ENCODE peak calls at places on chromosome 17, in five cellular contexts. One of them, this sample, is unnamed.

GRCh38 chr17:11485802-11486421 is 112.4 kb upstream of the DNAH9 start:
- DNase-seq in adrenal gland: no peak
- DNase-seq in HAP-1: no peak
- DNase-seq in fibroblast of pulmonary artery: no peak
- DNase-seq in CD4-positive, CD25-positive, alpha-beta regulatory T cell: no peak
- DNase-seq in this sample: peak

GRCh38 chr17:42937712-42938596 is 26.3 kb downstream of the AARSD1 start:
- DNase-seq in adrenal gland: peak
- DNase-seq in CD4-positive, CD25-positive, alpha-beta regulatory T cell: peak
- DNase-seq in fibroblast of pulmonary artery: peak
- DNase-seq in HAP-1: peak
- DNase-seq in this sample: peak

GRCh38 chr17:62101519-62101918 is 36.4 kb upstream of the MED13 start:
- DNase-seq in CD4-positive, CD25-positive, alpha-beta regulatory T cell: no peak
- DNase-seq in fibroblast of pulmonary artery: no peak
- DNase-seq in HAP-1: no peak
- DNase-seq in adrenal gland: no peak
- DNase-seq in this sample: no peak

GRCh38 chr17:79101111-79101673 is 26.6 kb downstream of the ENGASE start:
- DNase-seq in adrenal gland: no peak
- DNase-seq in CD4-positive, CD25-positive, alpha-beta regulatory T cell: no peak
- DNase-seq in fibroblast of pulmonary artery: no peak
- DNase-seq in HAP-1: no peak
- DNase-seq in this sample: no peak

GRCh38 chr17:27733771-27734170 is 66.6 kb downstream of the NOS2 start:
- DNase-seq in fibroblast of pulmonary artery: no peak
- DNase-seq in adrenal gland: no peak
- DNase-seq in CD4-positive, CD25-positive, alpha-beta regulatory T cell: no peak
- DNase-seq in HAP-1: no peak
- DNase-seq in this sample: no peak

GRCh38 chr17:62724398-62725146 is 83.5 kb downstream of the MARCHF10 start:
- DNase-seq in HAP-1: no peak
- DNase-seq in CD4-positive, CD25-positive, alpha-beta regulatory T cell: peak
- DNase-seq in adrenal gland: no peak
- DNase-seq in fibroblast of pulmonary artery: no peak
- DNase-seq in this sample: no peak

GRCh38 chr17:39661044-39661406 is 4.1 kb upstream of the TCAP start:
- DNase-seq in CD4-positive, CD25-positive, alpha-beta regulatory T cell: no peak
- DNase-seq in HAP-1: no peak
- DNase-seq in adrenal gland: no peak
- DNase-seq in fibroblast of pulmonary artery: no peak
- DNase-seq in this sample: no peak

GRCh38 chr17:77098884-77099545 is 41.8 kb upstream of the SEC14L1 start:
- DNase-seq in fibroblast of pulmonary artery: peak
- DNase-seq in adrenal gland: peak
- DNase-seq in HAP-1: no peak
- DNase-seq in CD4-positive, CD25-positive, alpha-beta regulatory T cell: peak
- DNase-seq in this sample: no peak

GRCh38 chr17:56707312-56708219 is 114.1 kb downstream of the NOG start:
- DNase-seq in CD4-positive, CD25-positive, alpha-beta regulatory T cell: no peak
- DNase-seq in fibroblast of pulmonary artery: peak
- DNase-seq in HAP-1: peak
- DNase-seq in adrenal gland: no peak
- DNase-seq in this sample: peak

GRCh38 chr17:70072900-70073299 is 2.1 kb upstream of the KCNJ16 start:
- DNase-seq in CD4-positive, CD25-positive, alpha-beta regulatory T cell: no peak
- DNase-seq in fibroblast of pulmonary artery: no peak
- DNase-seq in adrenal gland: no peak
- DNase-seq in HAP-1: no peak
- DNase-seq in this sample: no peak

GRCh38 chr17:58352843-58353719 is 1.1 kb upstream of the SUPT4H1 start:
- DNase-seq in CD4-positive, CD25-positive, alpha-beta regulatory T cell: peak
- DNase-seq in HAP-1: no peak
- DNase-seq in adrenal gland: peak
- DNase-seq in fibroblast of pulmonary artery: peak
- DNase-seq in this sample: no peak

GRCh38 chr17:17940451-17940911 is 31.7 kb downstream of the TOM1L2 start:
- DNase-seq in fibroblast of pulmonary artery: peak
- DNase-seq in HAP-1: peak
- DNase-seq in adrenal gland: no peak
- DNase-seq in CD4-positive, CD25-positive, alpha-beta regulatory T cell: no peak
- DNase-seq in this sample: no peak

GRCh38 chr17:64950871-64951270 is 31.6 kb upstream of the LRRC37A3 start:
- DNase-seq in fibroblast of pulmonary artery: peak
- DNase-seq in adrenal gland: no peak
- DNase-seq in HAP-1: no peak
- DNase-seq in CD4-positive, CD25-positive, alpha-beta regulatory T cell: no peak
- DNase-seq in this sample: no peak

GRCh38 chr17:27433521-27433920 is 22.7 kb upstream of the KSR1 start:
- DNase-seq in CD4-positive, CD25-positive, alpha-beta regulatory T cell: no peak
- DNase-seq in fibroblast of pulmonary artery: no peak
- DNase-seq in HAP-1: no peak
- DNase-seq in adrenal gland: no peak
- DNase-seq in this sample: no peak

GRCh38 chr17:73269791-73270190 is 8.1 kb upstream of the CPSF4L start:
- DNase-seq in HAP-1: no peak
- DNase-seq in CD4-positive, CD25-positive, alpha-beta regulatory T cell: no peak
- DNase-seq in fibroblast of pulmonary artery: no peak
- DNase-seq in adrenal gland: no peak
- DNase-seq in this sample: no peak

GRCh38 chr17:48625502-48626201 is 506 bp downstream of the HOXB9 start:
- DNase-seq in adrenal gland: no peak
- DNase-seq in HAP-1: peak
- DNase-seq in CD4-positive, CD25-positive, alpha-beta regulatory T cell: peak
- DNase-seq in fibroblast of pulmonary artery: no peak
- DNase-seq in this sample: no peak

GRCh38 chr17:40122944-40123810 is 1.4 kb downstream of the MSL1 start:
- DNase-seq in fibroblast of pulmonary artery: no peak
- DNase-seq in CD4-positive, CD25-positive, alpha-beta regulatory T cell: peak
- DNase-seq in HAP-1: peak
- DNase-seq in adrenal gland: peak
- DNase-seq in this sample: peak

This sample was measured in ecto neural progenitor cell.